ENCODE peak calls at places on chromosomes 16 and 17, in six cellular contexts. P is omental fat pad; K is endodermal cell; F is left colon; C is ascending aorta; B is activated CD4-positive, alpha-beta T cell treated with anti-CD3 and anti-CD28 coated beads, Interleukin-2, amount 50 U/mL, for 1 hour. N is an unnamed sample.

GRCh38 chr16:17101646-17102045 is 369.1 kb downstream of the XYLT1 start:
- DNase-seq in B (no peak), K (peak), C (no peak), P (no peak), F (no peak), N (no peak)

GRCh38 chr17:20282526-20283308 is 184.6 kb downstream of the LGALS9B start:
- DNase-seq in K (no peak), B (no peak), F (no peak), C (no peak), P (no peak), N (no peak)

GRCh38 chr17:7404737-7405412 is 978 bp upstream of the TMEM256 start:
- DNase-seq in F (peak), C (peak), P (no peak), B (peak), K (peak), N (peak)

GRCh38 chr17:45912319-45912718 is 18.0 kb downstream of the MAPT start:
- DNase-seq in P (no peak), C (no peak), F (no peak), K (no peak), B (no peak), N (no peak)

GRCh38 chr17:66547170-66547865 is 244.9 kb downstream of the PRKCA start:
- DNase-seq in F (no peak), C (no peak), P (no peak), K (no peak), B (no peak), N (no peak)

GRCh38 chr17:6532441-6532885 is 23.9 kb downstream of the PITPNM3 start:
- DNase-seq in C (no peak), B (no peak), F (no peak), K (peak), P (no peak), N (no peak)

GRCh38 chr16:67951485-67951884 is 7.6 kb upstream of the LCAT start:
- DNase-seq in B (no peak), P (no peak), K (no peak), F (no peak), C (no peak), N (no peak)

GRCh38 chr17:77462101-77462500 is 321.3 kb downstream of the SEC14L1 start:
- DNase-seq in K (no peak), C (no peak), P (no peak), F (no peak), B (no peak), N (no peak)

GRCh38 chr17:36922175-36922574 is 15.1 kb upstream of the LHX1 start:
- DNase-seq in F (no peak), B (no peak), C (no peak), K (no peak), P (no peak), N (no peak)

GRCh38 chr17:12637015-12637414 is 28.7 kb upstream of the MYOCD start:
- DNase-seq in P (no peak), C (peak), F (no peak), B (no peak), K (peak), N (no peak)

GRCh38 chr17:14745122-14745521 is 444.2 kb downstream of the HS3ST3B1 start:
- DNase-seq in B (no peak), C (no peak), K (no peak), P (no peak), F (no peak), N (no peak)

GRCh38 chr17:46770818-46771600 is 47.5 kb downstream of the WNT3 start:
- DNase-seq in K (peak), P (no peak), B (no peak), F (peak), C (no peak), N (peak)

GRCh38 chr16:28218109-28218508 is 6.3 kb upstream of the XPO6 start:
- DNase-seq in K (peak), P (no peak), C (no peak), F (peak), B (peak), N (no peak)

GRCh38 chr17:40316571-40317344 is 7.8 kb downstream of the RARA start:
- DNase-seq in F (peak), B (no peak), K (peak), P (peak), C (peak), N (peak)

GRCh38 chr16:84194470-84195200 is 3.7 kb downstream of the ADAD2 start:
- DNase-seq in F (no peak), P (no peak), B (no peak), C (no peak), K (no peak), N (peak)

GRCh38 chr16:66256919-66257318 is 109.6 kb upstream of the CDH5 start:
- DNase-seq in K (peak), C (peak), F (no peak), B (no peak), P (no peak), N (peak)

GRCh38 chr17:58401287-58401686 is 16.0 kb downstream of the RNF43 start:
- DNase-seq in B (no peak), K (no peak), F (no peak), P (no peak), C (no peak), N (no peak)

GRCh38 chr17:55870044-55870443 is 119.2 kb downstream of the PCTP start:
- DNase-seq in K (peak), P (no peak), F (no peak), B (no peak), C (no peak), N (no peak)

GRCh38 chr17:8149419-8150193 is 2.6 kb downstream of the PER1 start:
- DNase-seq in K (no peak), B (no peak), C (peak), F (no peak), P (no peak), N (no peak)

GRCh38 chr16:590165-590874 is 454 bp downstream of the RAB40C start:
- DNase-seq in P (no peak), C (no peak), K (peak), B (no peak), F (no peak), N (peak)

GRCh38 chr17:76872221-76872873 is 4.1 kb downstream of the MGAT5B start:
- DNase-seq in F (no peak), P (no peak), B (no peak), C (no peak), K (no peak), N (no peak)

GRCh38 chr17:66842959-66843358 is 8.0 kb downstream of the CACNG5 start:
- DNase-seq in F (no peak), B (no peak), C (no peak), P (no peak), K (no peak), N (no peak)

GRCh38 chr17:38925263-38925995 is at the start of gene LASP1NB:
- DNase-seq in C (peak), B (no peak), F (no peak), K (peak), P (no peak), N (peak)

GRCh38 chr17:33291248-33292183 is 1.6 kb downstream of the ASIC2 start:
- DNase-seq in K (peak), P (no peak), F (peak), C (no peak), B (no peak), N (peak)

GRCh38 chr16:1610071-1610840 is 1.6 kb downstream of the IFT140 start:
- DNase-seq in F (peak), C (peak), B (peak), K (peak), P (peak), N (peak)